ENCODE peak calls at places on chromosomes 3 and 15, in ten cellular contexts. L, A, K, Z, M, V, O, N, X and Q are unnamed samples.
A peak's percentile ranks its signal among the peaks of the same experiment; 100 is the strongest.

GRCh38 chr3:173238091-173238490 is 97.1 kb upstream of the SPATA16 start:
- DNase-seq in L (no peak), N (no peak), O (no peak), K (no peak), M (no peak), Z (no peak), X (no peak), V (no peak), A (no peak), Q (no peak)

GRCh38 chr3:75042941-75043340 is 428.5 kb upstream of the CNTN3 start:
- DNase-seq in Z (no peak), X (no peak), K (no peak), A (no peak), M (no peak), N (no peak), L (no peak), V (no peak), O (no peak), Q (no peak)

GRCh38 chr3:123365450-123366143 is 83.3 kb downstream of the ADCY5 start:
- DNase-seq in V (peak; percentile 77), A (peak; percentile 7), N (no peak), L (no peak), X (peak; percentile 75), O (no peak), M (no peak), K (no peak), Z (no peak), Q (peak; percentile 56)

GRCh38 chr15:77557178-77557960 is 75.3 kb downstream of the LINGO1 start:
- DNase-seq in A (no peak), M (no peak), X (no peak), L (no peak), O (no peak), K (no peak), V (no peak), N (no peak), Z (no peak), Q (no peak)

GRCh38 chr3:4531478-4532025 is 38.4 kb downstream of the ITPR1 start:
- DNase-seq in X (peak; percentile 42), K (no peak), M (no peak), L (no peak), O (no peak), Z (no peak), A (no peak), N (no peak), V (no peak), Q (peak; percentile 42)

GRCh38 chr15:65289261-65289854 is 2.7 kb upstream of the PARP16 start:
- DNase-seq in L (no peak), M (no peak), O (no peak), V (no peak), Z (no peak), A (no peak), X (no peak), K (no peak), N (no peak), Q (no peak)

GRCh38 chr3:71087109-71088018 is 496.2 kb downstream of the FOXP1 start:
- DNase-seq in N (no peak), K (no peak), V (no peak), L (peak; percentile 59), M (peak; percentile 90), A (no peak), O (no peak), X (peak; percentile 95), Z (no peak), Q (peak; percentile 55)

GRCh38 chr15:48627260-48627969 is 18.1 kb downstream of the FBN1 start:
- DNase-seq in O (no peak), L (no peak), X (peak; percentile 40), A (no peak), Z (no peak), V (no peak), K (no peak), N (no peak), M (no peak), Q (peak; percentile 79)

GRCh38 chr3:37197810-37198371 is 23.5 kb upstream of the LRRFIP2 start:
- DNase-seq in V (no peak), M (no peak), N (no peak), O (no peak), K (no peak), L (no peak), Z (no peak), X (peak; percentile 53), A (no peak), Q (peak; percentile 69)

GRCh38 chr3:47432673-47433072 is 43.1 kb downstream of the SCAP start:
- DNase-seq in A (no peak), O (no peak), X (no peak), M (no peak), K (no peak), N (no peak), Z (no peak), L (no peak), V (no peak), Q (no peak)

GRCh38 chr3:38114875-38115644 is 21.9 kb downstream of the ACAA1 start:
- DNase-seq in N (no peak), Z (no peak), O (peak; percentile 37), V (no peak), L (no peak), X (no peak), K (no peak), A (no peak), M (no peak), Q (no peak)

GRCh38 chr15:77808077-77808476 is 175.4 kb upstream of the LINGO1 start:
- DNase-seq in L (no peak), K (peak; percentile 50), X (no peak), Z (peak; percentile 76), M (no peak), N (no peak), V (no peak), A (no peak), O (no peak), Q (no peak)

GRCh38 chr15:90642464-90643300 is 74.5 kb upstream of the BLM start:
- DNase-seq in A (no peak), Z (no peak), M (no peak), X (no peak), L (no peak), O (no peak), K (no peak), N (no peak), V (no peak), Q (no peak)

GRCh38 chr3:114650808-114651207 is 357.0 kb downstream of the TIGIT start:
- DNase-seq in M (no peak), Z (no peak), X (peak; percentile 31), O (no peak), V (no peak), K (no peak), L (no peak), A (no peak), N (no peak), Q (no peak)

GRCh38 chr3:185406127-185406620 is 43.2 kb downstream of the MAP3K13 start:
- DNase-seq in N (no peak), A (no peak), L (no peak), V (no peak), X (no peak), K (no peak), M (no peak), O (no peak), Z (no peak), Q (no peak)

GRCh38 chr3:130576571-130577266 is 59.7 kb downstream of the COL6A6 start:
- DNase-seq in K (no peak), X (no peak), O (no peak), M (no peak), A (no peak), L (no peak), N (no peak), V (no peak), Z (no peak), Q (no peak)

GRCh38 chr3:9168230-9168629 is 81.2 kb downstream of the SRGAP3 start:
- DNase-seq in X (no peak), A (no peak), M (peak; percentile 16), O (no peak), V (no peak), N (no peak), K (no peak), L (no peak), Z (peak; percentile 46), Q (no peak)

GRCh38 chr15:42137461-42138261 is 18.8 kb downstream of the PLA2G4F start:
- DNase-seq in N (no peak), O (no peak), M (peak; percentile 9), A (peak; percentile 30), X (peak; percentile 81), Z (peak; percentile 67), V (no peak), K (peak; percentile 6), L (no peak), Q (peak; percentile 76)

GRCh38 chr3:140629351-140630137 is 48.3 kb upstream of the TRIM42 start:
- DNase-seq in Z (peak; percentile 35), N (peak; percentile 73), M (no peak), O (no peak), L (no peak), V (no peak), X (peak; percentile 89), A (no peak), K (no peak), Q (peak; percentile 86)

GRCh38 chr15:67413770-67414429 is 107.0 kb upstream of the C15orf61 start:
- DNase-seq in A (no peak), M (no peak), V (no peak), N (no peak), Z (no peak), L (no peak), K (no peak), O (no peak), X (peak; percentile 64), Q (peak; percentile 66)

GRCh38 chr15:99090011-99090699 is 14.7 kb upstream of the SYNM start:
- DNase-seq in N (no peak), A (no peak), V (no peak), K (no peak), X (no peak), L (no peak), M (no peak), Z (no peak), O (peak; percentile 14), Q (no peak)

GRCh38 chr3:9870978-9871377 is 9.1 kb downstream of the CIDEC start:
- DNase-seq in L (no peak), X (peak; percentile 65), Z (no peak), K (no peak), M (no peak), V (no peak), A (no peak), O (no peak), N (peak; percentile 18), Q (peak; percentile 47)

GRCh38 chr15:93829115-93829849 is 402.1 kb upstream of the MCTP2 start:
- DNase-seq in A (no peak), N (no peak), M (no peak), X (peak; percentile 17), O (no peak), K (no peak), L (no peak), Z (peak; percentile 20), V (no peak), Q (peak; percentile 97)

GRCh38 chr3:37115451-37115850 is 58.9 kb downstream of the LRRFIP2 start:
- DNase-seq in V (no peak), O (no peak), M (no peak), N (no peak), L (no peak), A (no peak), X (peak; percentile 12), K (no peak), Z (no peak), Q (peak; percentile 10)

GRCh38 chr15:66714543-66714981 is 12.5 kb downstream of the SMAD6 start:
- DNase-seq in N (no peak), O (no peak), L (peak; percentile 40), M (no peak), Z (no peak), A (no peak), X (no peak), V (no peak), K (no peak), Q (no peak)

GRCh38 chr15:69305204-69305931 is 6.7 kb downstream of the PAQR5 start:
- DNase-seq in N (peak; percentile 65), V (no peak), L (peak; percentile 43), O (no peak), A (no peak), X (peak; percentile 90), M (no peak), K (no peak), Z (no peak), Q (peak; percentile 98)

GRCh38 chr3:159674583-159674982 is 314.1 kb upstream of the IL12A start:
- DNase-seq in X (no peak), L (no peak), N (no peak), O (no peak), Z (no peak), V (no peak), A (no peak), M (no peak), K (no peak), Q (peak; percentile 4)

GRCh38 chr15:66730168-66731014 is 28.4 kb downstream of the SMAD6 start:
- DNase-seq in V (no peak), Z (no peak), L (no peak), X (peak; percentile 49), K (no peak), M (no peak), N (no peak), O (no peak), A (no peak), Q (no peak)